ENCODE peak calls at places on chromosomes 6 and 20, in seven cellular contexts. V is neuronal stem cell, I is mesenchymal stem cell, W is H9, S is IMR-90, Y is trophoblast cell, U is H1. O is an unnamed sample.
A peak's percentile ranks its signal among the peaks of the same experiment; 100 is the strongest.

GRCh38 chr6:157911278-157911677 is 70.4 kb upstream of the SYNJ2 start:
- DNase-seq in V (no peak), I (no peak), W (no peak), S (no peak), Y (no peak), U (no peak), O (no peak)

GRCh38 chr6:152848919-152849318 is 98.3 kb downstream of the VIP start:
- DNase-seq in V (no peak), I (no peak), W (no peak), S (no peak), Y (no peak), U (no peak), O (no peak)

GRCh38 chr6:21594427-21595264 is 1.1 kb downstream of the SOX4 start:
- DNase-seq in V (no peak), I (peak; percentile 72), W (no peak), S (peak; percentile 63), Y (peak; percentile 54), U (no peak), O (peak; percentile 68)

GRCh38 chr20:14777571-14777970 is 440.2 kb upstream of the FLRT3 start:
- DNase-seq in V (no peak), I (no peak), W (no peak), S (no peak), Y (peak; percentile 41), U (no peak), O (no peak)

GRCh38 chr6:29917843-29918242 is 24.5 kb upstream of the HLA-A start:
- DNase-seq in V (no peak), I (no peak), W (no peak), S (no peak), Y (no peak), U (no peak), O (peak; percentile 13)

GRCh38 chr20:58054744-58055373 is 173.6 kb downstream of the ANKRD60 start:
- DNase-seq in V (peak; percentile 30), I (no peak), W (peak; percentile 52), S (no peak), Y (no peak), U (no peak), O (peak; percentile 92)

GRCh38 chr6:72149715-72150114 is 263.4 kb downstream of the RIMS1 start:
- DNase-seq in V (no peak), I (no peak), W (no peak), S (no peak), Y (no peak), U (no peak), O (no peak)

GRCh38 chr6:106825156-106825555 is 149.4 kb downstream of the CD24 start:
- DNase-seq in V (no peak), I (no peak), W (no peak), S (no peak), Y (no peak), U (no peak), O (peak; percentile 30)

GRCh38 chr6:30960907-30961673 is 20.3 kb downstream of the MUCL3 start:
- DNase-seq in V (no peak), I (peak; percentile 9), W (no peak), S (peak; percentile 23), Y (peak; percentile 45), U (no peak), O (no peak)

GRCh38 chr6:93235775-93236174 is 183.6 kb downstream of the EPHA7 start:
- DNase-seq in V (no peak), I (no peak), W (no peak), S (no peak), Y (no peak), U (no peak), O (peak; percentile 32)

GRCh38 chr6:3895303-3895635 is 46.1 kb downstream of the FAM50B start:
- DNase-seq in V (no peak), I (no peak), W (no peak), S (no peak), Y (no peak), U (no peak), O (peak; percentile 73)

GRCh38 chr6:3627501-3627900 is 124.0 kb downstream of the PXDC1 start:
- DNase-seq in V (no peak), I (no peak), W (no peak), S (no peak), Y (no peak), U (no peak), O (no peak)

GRCh38 chr6:96522469-96523009 is 933 bp downstream of the UFL1 start:
- DNase-seq in V (no peak), I (peak; percentile 46), W (no peak), S (peak; percentile 14), Y (peak; percentile 10), U (no peak), O (peak; percentile 29)

GRCh38 chr6:137724495-137725211 is 142.4 kb upstream of the TNFAIP3 start:
- DNase-seq in V (no peak), I (no peak), W (no peak), S (no peak), Y (peak; percentile 73), U (no peak), O (no peak)

GRCh38 chr6:21611485-21611884 is 17.9 kb downstream of the SOX4 start:
- DNase-seq in V (no peak), I (no peak), W (no peak), S (no peak), Y (no peak), U (no peak), O (no peak)

GRCh38 chr20:2053615-2054014 is 48.0 kb upstream of the STK35 start:
- DNase-seq in V (no peak), I (no peak), W (no peak), S (no peak), Y (no peak), U (no peak), O (no peak)

GRCh38 chr20:2051920-2052319 is 49.7 kb upstream of the STK35 start:
- DNase-seq in V (no peak), I (no peak), W (no peak), S (no peak), Y (no peak), U (no peak), O (peak; percentile 44)

GRCh38 chr20:2059411-2059810 is 42.2 kb upstream of the STK35 start:
- DNase-seq in V (no peak), I (no peak), W (no peak), S (no peak), Y (no peak), U (no peak), O (no peak)

GRCh38 chr20:2052741-2053140 is 48.9 kb upstream of the STK35 start:
- DNase-seq in V (no peak), I (no peak), W (no peak), S (no peak), Y (peak; percentile 66), U (no peak), O (peak; percentile 22)

GRCh38 chr20:2054911-2055310 is 46.7 kb upstream of the STK35 start:
- DNase-seq in V (no peak), I (no peak), W (no peak), S (no peak), Y (no peak), U (no peak), O (no peak)
- H2BK120ac ChIP-seq in V (no peak overlapping the region), I (no peak overlapping the region), W (no peak overlapping the region), S (no peak overlapping the region), Y (no peak overlapping the region), U (no peak overlapping the region), O (no peak overlapping the region)

DNA sequence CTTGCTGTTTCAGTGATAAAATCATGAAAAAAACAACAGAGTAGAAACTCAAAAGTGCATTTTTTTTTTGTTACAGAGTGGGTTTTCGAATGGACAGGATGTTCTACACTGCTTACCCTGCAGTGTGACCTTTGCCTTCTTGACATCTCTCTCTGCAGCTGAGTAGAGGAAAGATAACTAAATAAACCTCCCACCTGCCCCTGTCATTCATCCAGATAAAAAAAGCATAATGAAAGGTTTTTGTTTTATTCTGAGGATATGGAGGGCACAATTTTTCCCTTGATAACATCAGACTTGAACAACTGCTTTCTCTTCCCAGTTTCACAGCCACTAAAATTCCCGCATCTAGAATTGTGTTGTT is 193.6 kb upstream of the FOXQ1 start:
- DNase-seq in V (no peak), I (no peak), W (no peak), S (no peak), Y (no peak), U (no peak), O (no peak)
- H2BK120ac ChIP-seq in V (no peak overlapping the region), I (no peak overlapping the region), W (no peak overlapping the region), S (no peak overlapping the region), Y (no peak overlapping the region), U (no peak overlapping the region), O (no peak overlapping the region)

GRCh38 chr20:53855733-53856132 is 214.7 kb downstream of the BCAS1 start:
- DNase-seq in V (no peak), I (no peak), W (no peak), S (no peak), Y (no peak), U (no peak), O (no peak)

GRCh38 chr20:53853451-53853713 is 217.0 kb downstream of the BCAS1 start:
- DNase-seq in V (no peak), I (no peak), W (no peak), S (no peak), Y (no peak), U (no peak), O (no peak)

GRCh38 chr20:53850318-53850717 is 220.1 kb downstream of the BCAS1 start:
- DNase-seq in V (no peak), I (no peak), W (no peak), S (no peak), Y (no peak), U (no peak), O (no peak)

GRCh38 chr20:53852025-53852424 is 218.4 kb downstream of the BCAS1 start:
- DNase-seq in V (no peak), I (no peak), W (no peak), S (no peak), Y (no peak), U (no peak), O (no peak)

DNA sequence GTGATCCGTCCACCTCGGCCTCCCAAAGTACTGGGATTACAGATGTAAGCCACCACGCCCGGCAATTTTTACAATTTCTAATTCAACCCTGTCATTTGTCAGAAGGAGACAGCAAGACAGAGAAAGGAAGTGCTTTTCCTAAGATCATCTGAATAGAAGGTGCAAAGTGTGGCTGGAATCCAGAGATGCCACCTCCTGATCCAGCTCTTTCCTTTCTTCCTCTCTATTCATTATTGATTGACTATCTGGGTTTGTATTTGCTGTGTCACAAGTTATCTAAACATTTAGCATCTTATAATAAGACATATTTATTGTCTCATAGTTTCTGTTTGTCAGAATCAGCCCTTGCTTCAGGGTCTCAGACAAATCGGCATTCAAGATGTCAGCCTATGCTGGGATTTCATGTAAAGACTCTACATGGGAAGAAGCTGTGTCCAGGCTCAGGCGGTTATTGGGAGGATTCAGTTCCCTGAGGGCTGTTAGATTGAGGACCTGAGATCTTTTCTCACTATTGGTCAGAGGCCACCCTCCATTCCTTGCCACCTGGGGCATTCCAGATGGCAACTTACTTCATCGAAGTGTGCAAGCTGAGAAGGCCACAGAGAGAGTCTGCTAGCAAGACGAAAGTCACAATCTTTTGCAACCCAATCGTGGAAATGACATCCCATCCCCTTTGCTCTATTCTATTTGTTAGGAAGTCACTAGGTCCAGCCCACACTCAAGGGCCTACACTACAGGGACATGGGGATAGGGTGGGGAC is 217.5 kb downstream of the BCAS1 start:
- DNase-seq in V (no peak), I (no peak), W (no peak), S (no peak), Y (no peak), U (no peak), O (no peak)
- H2BK120ac ChIP-seq in V (no peak overlapping the region), I (no peak overlapping the region), W (no peak overlapping the region), S (no peak overlapping the region), Y (no peak overlapping the region), U (no peak overlapping the region), O (no peak overlapping the region)

DNA sequence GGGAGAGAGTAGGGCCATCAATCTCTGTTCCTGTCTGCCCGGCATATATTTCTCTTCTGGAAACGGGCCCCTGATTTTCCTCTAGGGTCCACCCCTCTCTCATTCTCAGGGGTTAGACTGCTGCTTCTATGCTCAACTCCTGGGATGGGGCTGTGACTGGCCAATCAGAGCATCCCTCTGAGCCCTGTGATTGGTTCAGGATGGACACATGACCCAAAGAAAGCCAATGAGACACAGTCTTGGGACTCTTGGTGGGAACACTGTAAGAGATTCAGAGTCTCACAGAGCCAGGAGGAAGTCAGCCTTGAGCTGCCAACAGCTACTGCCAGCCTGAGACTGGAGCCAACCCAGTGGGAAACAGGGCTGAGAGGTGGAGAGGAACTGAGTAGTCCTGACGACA is 31.1 kb upstream of the KCNB1 start:
- DNase-seq in V (no peak), I (no peak), W (no peak), S (no peak), Y (no peak), U (no peak), O (no peak)
- H2BK120ac ChIP-seq in V (no peak overlapping the region), I (no peak overlapping the region), W (no peak overlapping the region), S (no peak overlapping the region), Y (no peak overlapping the region), U (no peak overlapping the region), O (no peak overlapping the region)